ENCODE peak calls at places on chromosomes 7 and 10, in four cellular contexts. One of them, this sample, is unnamed.

GRCh38 chr7:5422324-5423271 is 1.0 kb downstream of the TNRC18 start:
- DNase-seq in cardiac muscle cell: peak; percentile 50
- DNase-seq in BJ: no peak
- DNase-seq in psoas muscle: peak; percentile 56
- DNase-seq in this sample: no peak

GRCh38 chr10:23826399-23826798 is 382.5 kb upstream of the KIAA1217 start:
- DNase-seq in BJ: no peak
- DNase-seq in cardiac muscle cell: peak; percentile 80
- DNase-seq in psoas muscle: no peak
- DNase-seq in this sample: no peak

GRCh38 chr7:24455813-24456525 is 117.3 kb upstream of the PALS2 start:
- DNase-seq in BJ: no peak
- DNase-seq in cardiac muscle cell: no peak
- DNase-seq in psoas muscle: no peak
- DNase-seq in this sample: no peak

GRCh38 chr10:77946084-77946483 is 19.5 kb upstream of the DLG5 start:
- DNase-seq in cardiac muscle cell: no peak
- DNase-seq in BJ: no peak
- DNase-seq in psoas muscle: no peak
- DNase-seq in this sample: no peak

GRCh38 chr7:122337011-122337410 is 32.5 kb upstream of the FEZF1 start:
- DNase-seq in psoas muscle: no peak
- DNase-seq in cardiac muscle cell: no peak
- DNase-seq in BJ: no peak
- DNase-seq in this sample: no peak

GRCh38 chr10:78462728-78463228 is 429.1 kb downstream of the RPS24 start:
- DNase-seq in psoas muscle: no peak
- DNase-seq in BJ: no peak
- DNase-seq in cardiac muscle cell: no peak
- DNase-seq in this sample: no peak

GRCh38 chr10:35781643-35782035 is 139.5 kb upstream of the FZD8 start:
- DNase-seq in psoas muscle: no peak
- DNase-seq in BJ: no peak
- DNase-seq in cardiac muscle cell: no peak
- DNase-seq in this sample: no peak

GRCh38 chr7:70417061-70417655 is 714.8 kb upstream of the GALNT17 start:
- DNase-seq in psoas muscle: no peak
- DNase-seq in cardiac muscle cell: no peak
- DNase-seq in BJ: no peak
- DNase-seq in this sample: peak; percentile 89

GRCh38 chr7:150970424-150970823 is 7.7 kb downstream of the KCNH2 start:
- DNase-seq in cardiac muscle cell: no peak
- DNase-seq in psoas muscle: no peak
- DNase-seq in BJ: no peak
- DNase-seq in this sample: no peak

GRCh38 chr10:102779680-102780079 is 35.9 kb downstream of the WBP1L start:
- DNase-seq in BJ: no peak
- DNase-seq in psoas muscle: no peak
- DNase-seq in cardiac muscle cell: no peak
- DNase-seq in this sample: no peak

GRCh38 chr7:158472631-158473030 is 115.0 kb downstream of the PTPRN2 start:
- DNase-seq in cardiac muscle cell: no peak
- DNase-seq in psoas muscle: no peak
- DNase-seq in BJ: no peak
- DNase-seq in this sample: no peak

GRCh38 chr7:105017263-105018051 is 3.5 kb downstream of the KMT2E start:
- DNase-seq in BJ: no peak
- DNase-seq in cardiac muscle cell: no peak
- DNase-seq in psoas muscle: no peak
- DNase-seq in this sample: no peak

GRCh38 chr10:128173383-128173782 is 47.2 kb upstream of the MKI67 start:
- DNase-seq in BJ: peak; percentile 3
- DNase-seq in cardiac muscle cell: no peak
- DNase-seq in psoas muscle: no peak
- DNase-seq in this sample: no peak

GRCh38 chr7:75649462-75649861 is 89.3 kb downstream of the HIP1 start:
- DNase-seq in BJ: no peak
- DNase-seq in psoas muscle: no peak
- DNase-seq in cardiac muscle cell: no peak
- DNase-seq in this sample: no peak

GRCh38 chr7:46156039-46156438 is 235.0 kb upstream of the IGFBP3 start:
- DNase-seq in BJ: no peak
- DNase-seq in psoas muscle: no peak
- DNase-seq in cardiac muscle cell: no peak
- DNase-seq in this sample: no peak

GRCh38 chr10:6218692-6219493 is 16.2 kb downstream of the PFKFB3 start:
- DNase-seq in cardiac muscle cell: no peak
- DNase-seq in BJ: no peak
- DNase-seq in psoas muscle: peak; percentile 66
- DNase-seq in this sample: no peak

GRCh38 chr7:156460861-156461632 is 179.5 kb upstream of the RNF32 start:
- DNase-seq in psoas muscle: no peak
- DNase-seq in cardiac muscle cell: no peak
- DNase-seq in BJ: no peak
- DNase-seq in this sample: no peak

GRCh38 chr10:88979153-88979562 is 11.4 kb upstream of the FAS start:
- DNase-seq in psoas muscle: peak; percentile 61
- DNase-seq in cardiac muscle cell: no peak
- DNase-seq in BJ: peak; percentile 47
- DNase-seq in this sample: no peak

GRCh38 chr10:49633327-49634045 is 19.6 kb downstream of the CHAT start:
- DNase-seq in cardiac muscle cell: no peak
- DNase-seq in BJ: no peak
- DNase-seq in psoas muscle: no peak
- DNase-seq in this sample: no peak

GRCh38 chr10:105742184-105742583 is 1101.1 kb downstream of the SORCS3 start:
- DNase-seq in cardiac muscle cell: no peak
- DNase-seq in BJ: no peak
- DNase-seq in psoas muscle: no peak
- DNase-seq in this sample: no peak

GRCh38 chr7:24755541-24756416 is 1.5 kb downstream of the GSDME start:
- DNase-seq in psoas muscle: no peak
- DNase-seq in cardiac muscle cell: no peak
- DNase-seq in BJ: no peak
- DNase-seq in this sample: no peak

GRCh38 chr10:7030134-7030855 is 380.5 kb downstream of the SFMBT2 start:
- DNase-seq in cardiac muscle cell: no peak
- DNase-seq in psoas muscle: no peak
- DNase-seq in BJ: no peak
- DNase-seq in this sample: no peak

GRCh38 chr10:94902570-94902969 is 35.9 kb upstream of the CYP2C9 start:
- DNase-seq in psoas muscle: no peak
- DNase-seq in BJ: no peak
- DNase-seq in cardiac muscle cell: no peak
- DNase-seq in this sample: no peak

GRCh38 chr10:129868470-129869035 is 95.5 kb downstream of the EBF3 start:
- DNase-seq in psoas muscle: peak; percentile 48
- DNase-seq in cardiac muscle cell: no peak
- DNase-seq in BJ: no peak
- DNase-seq in this sample: no peak

DNA sequence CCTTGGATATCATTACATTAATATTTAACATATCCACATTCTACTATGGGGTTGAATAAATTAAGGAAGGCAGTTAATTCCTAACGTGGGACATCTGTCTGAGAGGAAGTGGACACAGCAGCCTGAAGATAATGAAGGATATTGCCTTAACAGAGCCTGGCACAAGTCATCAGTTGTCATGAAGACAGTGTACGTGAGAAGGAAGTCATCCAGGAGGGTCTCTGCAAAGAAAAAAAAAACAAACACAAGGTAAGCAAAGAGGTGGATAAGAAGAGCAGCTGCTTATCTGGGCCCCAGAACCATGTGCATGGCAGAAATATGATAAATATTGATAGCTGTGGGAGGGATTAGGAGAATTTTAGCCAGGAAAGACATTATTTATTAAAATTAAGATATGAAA is 190.0 kb downstream of the RAPGEF5 start:
- DNase-seq in cardiac muscle cell: no peak
- DNase-seq in psoas muscle: no peak
- DNase-seq in BJ: no peak
- DNase-seq in this sample: no peak
- TF ChIP-seq CTCF in cardiac muscle cell: no peak
- TF ChIP-seq CTCF in psoas muscle: no peak
- TF ChIP-seq CTCF in BJ: no peak
- TF ChIP-seq CTCF in this sample: no peak

GRCh38 chr7:90626011-90626410 is 29.9 kb downstream of the CDK14 start:
- DNase-seq in BJ: peak; percentile 14
- DNase-seq in psoas muscle: no peak
- DNase-seq in cardiac muscle cell: no peak
- DNase-seq in this sample: no peak
- H3K4me3 ChIP-seq in BJ: no peak overlapping the region
- H3K4me3 ChIP-seq in psoas muscle: no peak overlapping the region
- H3K4me3 ChIP-seq in cardiac muscle cell: peak overlapping the region; percentile 9
- H3K4me3 ChIP-seq in this sample: no peak overlapping the region

GRCh38 chr7:116802784-116803183 is 59.6 kb upstream of the CAPZA2 start:
- DNase-seq in cardiac muscle cell: peak; percentile 42
- DNase-seq in BJ: peak; percentile 55
- DNase-seq in psoas muscle: no peak
- DNase-seq in this sample: peak; percentile 10
- TF ChIP-seq CTCF in cardiac muscle cell: peak; percentile 44
- TF ChIP-seq CTCF in BJ: peak; percentile 51
- TF ChIP-seq CTCF in psoas muscle: peak; percentile 39
- TF ChIP-seq CTCF in this sample: peak; percentile 38

GRCh38 chr10:26860542-26861325 is at the start of gene ABI1:
- DNase-seq in BJ: peak; percentile 91
- DNase-seq in cardiac muscle cell: peak; percentile 99
- DNase-seq in psoas muscle: peak; percentile 99
- DNase-seq in this sample: peak; percentile 95
- H3K4me3 ChIP-seq in BJ: peak within 1 kb of the TSS; percentile 93
- H3K4me3 ChIP-seq in cardiac muscle cell: peak within 1 kb of the TSS; percentile 94
- H3K4me3 ChIP-seq in psoas muscle: peak within 1 kb of the TSS; percentile 73
- H3K4me3 ChIP-seq in this sample: peak within 1 kb of the TSS; percentile 97

DNA sequence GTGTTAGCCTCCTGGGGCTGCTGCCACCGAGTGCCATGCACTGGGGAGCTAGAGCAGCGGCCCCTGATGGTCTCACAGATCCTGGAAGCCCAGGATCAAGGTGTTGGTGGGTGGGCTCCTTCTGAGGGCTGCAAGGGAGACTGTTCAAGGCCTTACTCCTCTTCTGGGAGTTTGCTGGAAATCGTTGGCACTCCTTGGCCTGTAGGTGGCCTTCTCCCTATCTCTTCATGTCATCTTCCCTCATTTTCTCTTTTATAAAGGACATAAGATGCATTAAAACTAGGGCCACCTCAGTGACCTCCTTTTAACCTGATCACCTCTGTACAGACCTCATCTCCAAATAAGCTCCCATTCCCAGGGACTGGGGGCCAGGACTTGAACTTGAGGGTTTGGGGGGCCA is 27.0 kb upstream of the ZNF862 start:
- DNase-seq in cardiac muscle cell: no peak
- DNase-seq in BJ: no peak
- DNase-seq in psoas muscle: no peak
- DNase-seq in this sample: no peak
- TF ChIP-seq CTCF in cardiac muscle cell: peak; percentile 21
- TF ChIP-seq CTCF in BJ: peak; percentile 32
- TF ChIP-seq CTCF in psoas muscle: no peak
- TF ChIP-seq CTCF in this sample: no peak

GRCh38 chr7:13496971-13497370 is 492.5 kb downstream of the ETV1 start:
- DNase-seq in BJ: no peak
- DNase-seq in cardiac muscle cell: no peak
- DNase-seq in psoas muscle: no peak
- DNase-seq in this sample: no peak
- H3K4me3 ChIP-seq in BJ: no peak overlapping the region
- H3K4me3 ChIP-seq in cardiac muscle cell: no peak overlapping the region
- H3K4me3 ChIP-seq in psoas muscle: no peak overlapping the region
- H3K4me3 ChIP-seq in this sample: no peak overlapping the region

GRCh38 chr10:70255329-70256299 is 22.4 kb upstream of the PPA1 start:
- DNase-seq in cardiac muscle cell: no peak
- DNase-seq in psoas muscle: no peak
- DNase-seq in BJ: no peak
- DNase-seq in this sample: no peak
- TF ChIP-seq CTCF in cardiac muscle cell: peak; percentile 14
- TF ChIP-seq CTCF in psoas muscle: no peak
- TF ChIP-seq CTCF in BJ: no peak
- TF ChIP-seq CTCF in this sample: no peak

GRCh38 chr10:117545141-117546019 is 2.8 kb downstream of the EMX2 start:
- DNase-seq in BJ: no peak
- DNase-seq in psoas muscle: no peak
- DNase-seq in cardiac muscle cell: no peak
- DNase-seq in this sample: no peak
- H3K4me3 ChIP-seq in BJ: peak overlapping the region; percentile 54
- H3K4me3 ChIP-seq in psoas muscle: peak overlapping the region; percentile 68
- H3K4me3 ChIP-seq in cardiac muscle cell: no peak overlapping the region
- H3K4me3 ChIP-seq in this sample: peak overlapping the region; percentile 58

DNA sequence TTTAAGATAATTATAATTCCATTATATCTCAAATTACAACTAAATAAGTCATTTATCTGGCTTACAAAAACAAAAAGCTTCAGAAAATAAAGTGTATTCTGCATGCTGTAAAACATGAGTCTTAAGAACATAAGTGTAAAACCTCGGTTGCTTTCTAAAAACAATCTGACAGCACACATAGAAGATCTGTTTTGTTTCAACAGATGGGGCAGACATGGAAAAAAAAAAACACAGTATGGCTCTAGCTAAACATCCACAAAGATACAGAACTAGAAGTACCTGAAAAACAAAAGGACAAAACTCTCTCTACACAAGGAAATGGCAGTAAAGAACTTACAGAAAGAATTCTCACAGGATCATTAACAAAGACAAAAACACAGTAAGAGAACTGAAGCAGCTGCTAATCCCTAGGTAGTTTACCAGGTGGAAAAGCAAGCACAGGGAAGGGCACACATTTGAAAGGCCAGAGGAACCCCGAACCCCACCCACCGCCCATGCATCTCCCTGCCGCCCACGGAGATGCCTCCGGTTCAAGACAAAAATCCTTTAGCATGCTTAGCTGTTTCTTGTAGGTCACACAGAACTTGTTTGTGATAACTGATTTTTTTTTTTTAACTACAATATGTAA is 42.5 kb downstream of the DLD start:
- DNase-seq in BJ: no peak
- DNase-seq in cardiac muscle cell: no peak
- DNase-seq in psoas muscle: no peak
- DNase-seq in this sample: no peak
- TF ChIP-seq CTCF in BJ: no peak
- TF ChIP-seq CTCF in cardiac muscle cell: no peak
- TF ChIP-seq CTCF in psoas muscle: no peak
- TF ChIP-seq CTCF in this sample: no peak

GRCh38 chr7:3194501-3195141 is 106.4 kb upstream of the SDK1 start:
- DNase-seq in BJ: no peak
- DNase-seq in cardiac muscle cell: no peak
- DNase-seq in psoas muscle: no peak
- DNase-seq in this sample: no peak
- H3K4me3 ChIP-seq in BJ: no peak overlapping the region
- H3K4me3 ChIP-seq in cardiac muscle cell: no peak overlapping the region
- H3K4me3 ChIP-seq in psoas muscle: no peak overlapping the region
- H3K4me3 ChIP-seq in this sample: no peak overlapping the region

This sample was measured in dorsolateral prefrontal cortex.